ENCODE peak calls at places on chromosomes 11 and 22, in nine cellular contexts. Z, U, Y, V, J, E, P, I and D are unnamed samples.

GRCh38 chr11:68974421-68975194 is 6.2 kb downstream of the MRGPRD start:
- DNase-seq in Z (peak; percentile 35), U (peak; percentile 33), Y (peak; percentile 43), V (no peak), J (no peak), E (no peak), P (no peak), I (peak; percentile 15), D (no peak)

GRCh38 chr11:102111011-102111786 is 952 bp downstream of the YAP1 start:
- DNase-seq in Z (peak; percentile 89), U (peak; percentile 12), Y (peak; percentile 83), V (no peak), J (peak; percentile 80), E (peak; percentile 73), P (peak; percentile 73), I (peak; percentile 88), D (peak; percentile 25)

GRCh38 chr22:37549704-37550059 is 10.6 kb upstream of the CDC42EP1 start:
- DNase-seq in Z (no peak), U (no peak), Y (peak; percentile 52), V (no peak), J (peak; percentile 95), E (no peak), P (no peak), I (peak; percentile 54), D (no peak)

GRCh38 chr22:29946220-29946619 is 63.2 kb downstream of the MTMR3 start:
- DNase-seq in Z (no peak), U (no peak), Y (no peak), V (no peak), J (no peak), E (no peak), P (no peak), I (no peak), D (no peak)

GRCh38 chr11:86523738-86524602 is 148.4 kb downstream of the ME3 start:
- DNase-seq in Z (no peak), U (no peak), Y (peak; percentile 98), V (peak; percentile 92), J (no peak), E (no peak), P (no peak), I (peak; percentile 84), D (no peak)

GRCh38 chr11:59557940-59558643 is 46.8 kb downstream of the OR4D9 start:
- DNase-seq in Z (no peak), U (no peak), Y (no peak), V (no peak), J (no peak), E (no peak), P (no peak), I (peak; percentile 11), D (no peak)

GRCh38 chr11:14537134-14537599 is 17.0 kb upstream of the PSMA1 start:
- DNase-seq in Z (no peak), U (peak; percentile 55), Y (peak; percentile 57), V (no peak), J (no peak), E (peak; percentile 76), P (no peak), I (peak; percentile 55), D (peak; percentile 76)

GRCh38 chr22:35352214-35353111 is 28.4 kb upstream of the HMOX1 start:
- DNase-seq in Z (peak; percentile 81), U (peak; percentile 77), Y (peak; percentile 35), V (no peak), J (no peak), E (peak; percentile 59), P (peak; percentile 74), I (no peak), D (peak; percentile 86)

GRCh38 chr11:123316003-123316402 is 114.1 kb upstream of the GRAMD1B start:
- DNase-seq in Z (no peak), U (peak; percentile 28), Y (peak; percentile 36), V (no peak), J (no peak), E (no peak), P (no peak), I (peak; percentile 27), D (no peak)

GRCh38 chr11:29159552-29160465 is 857.0 kb downstream of the KCNA4 start:
- DNase-seq in Z (no peak), U (peak; percentile 47), Y (peak; percentile 91), V (peak; percentile 55), J (peak; percentile 38), E (peak; percentile 52), P (no peak), I (peak; percentile 64), D (no peak)

GRCh38 chr22:40239345-40239683 is 61.6 kb downstream of the TNRC6B start:
- DNase-seq in Z (no peak), U (no peak), Y (no peak), V (no peak), J (no peak), E (no peak), P (no peak), I (no peak), D (no peak)

GRCh38 chr11:57643802-57644201 is 5.9 kb downstream of the YPEL4 start:
- DNase-seq in Z (no peak), U (no peak), Y (peak; percentile 14), V (no peak), J (no peak), E (no peak), P (no peak), I (no peak), D (no peak)
- TF ChIP-seq CTCF in Z (no peak), U (no peak), Y (no peak), V (peak; percentile 14), J (no peak), E (no peak), P (no peak), I (no peak), D (no peak)

GRCh38 chr11:1840780-1841480 is 2.1 kb downstream of the TNNI2 start:
- DNase-seq in Z (peak; percentile 57), U (no peak), Y (no peak), V (no peak), J (peak; percentile 72), E (no peak), P (peak; percentile 15), I (no peak), D (peak; percentile 46)

GRCh38 chr11:1838426-1839131 is at the start of gene TNNI2:
- DNase-seq in Z (peak; percentile 93), U (no peak), Y (no peak), V (no peak), J (peak; percentile 81), E (no peak), P (peak; percentile 18), I (no peak), D (no peak)

GRCh38 chr11:1839204-1839923 is 583 bp downstream of the TNNI2 start:
- DNase-seq in Z (peak; percentile 81), U (no peak), Y (no peak), V (no peak), J (peak; percentile 60), E (no peak), P (peak; percentile 13), I (no peak), D (no peak)

GRCh38 chr11:1841511-1842148 is 2.8 kb downstream of the TNNI2 start:
- DNase-seq in Z (peak; percentile 55), U (no peak), Y (no peak), V (no peak), J (peak; percentile 79), E (no peak), P (peak; percentile 15), I (no peak), D (no peak)

DNA sequence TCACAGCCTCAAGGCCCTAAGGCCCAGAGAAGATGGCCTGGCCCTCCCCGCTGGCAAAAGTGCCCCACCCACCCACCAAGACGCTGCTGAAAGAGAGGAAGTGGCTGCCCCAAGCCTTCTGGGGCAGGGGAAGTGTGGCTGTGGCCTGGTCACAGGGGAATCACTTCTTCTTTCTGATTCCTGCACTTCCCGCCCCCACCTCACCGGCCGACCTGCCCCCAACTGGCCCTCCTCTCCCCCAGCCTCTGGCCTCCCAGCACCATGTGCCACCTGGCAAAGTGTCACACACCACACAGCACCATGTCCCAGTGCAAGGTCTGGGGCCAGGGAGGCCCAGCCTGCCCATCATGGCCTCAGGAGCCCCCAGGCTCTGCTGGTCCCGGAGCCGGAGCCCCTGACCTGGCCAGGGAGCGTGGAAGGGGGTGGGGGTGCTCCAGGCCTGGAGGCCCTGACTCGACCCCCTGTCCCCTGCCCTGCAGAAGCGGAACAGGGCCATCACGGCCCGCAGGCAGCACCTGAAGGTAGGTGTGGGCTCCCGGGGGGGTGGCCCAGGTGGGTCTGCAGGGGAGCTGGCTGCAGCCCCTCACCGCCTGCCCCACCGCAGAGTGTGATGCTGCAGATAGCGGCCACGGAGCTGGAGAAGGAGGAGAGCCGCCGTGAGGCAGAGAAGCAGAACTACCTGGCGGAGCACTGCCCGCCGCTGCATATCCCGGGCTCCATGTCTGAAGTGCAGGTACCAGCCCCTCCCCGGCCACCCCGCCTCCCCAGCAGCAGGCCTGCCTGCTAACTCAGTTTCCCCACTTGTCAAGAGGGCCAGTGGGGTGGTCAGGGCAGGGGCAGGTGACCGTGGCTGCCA is 1.4 kb downstream of the TNNI2 start:
- DNase-seq in Z (peak; percentile 75), U (peak; percentile 75), Y (no peak), V (no peak), J (peak; percentile 79), E (peak; percentile 45), P (peak; percentile 66), I (no peak), D (peak; percentile 91)
- H3K4me3 ChIP-seq in Z (peak overlapping the region; percentile 72), U (no peak overlapping the region), Y (no peak overlapping the region), V (no peak overlapping the region), J (no peak overlapping the region), E (no peak overlapping the region), P (peak overlapping the region; percentile 8), I (no peak overlapping the region), D (peak overlapping the region; percentile 18)

GRCh38 chr22:26986884-26987283 is 329.5 kb downstream of the MIAT start:
- DNase-seq in Z (no peak), U (no peak), Y (no peak), V (no peak), J (no peak), E (no peak), P (no peak), I (no peak), D (no peak)
- TF ChIP-seq CTCF in Z (no peak), U (no peak), Y (no peak), V (no peak), J (no peak), E (no peak), P (no peak), I (no peak), D (no peak)

GRCh38 chr22:19180234-19180633 is 1.7 kb upstream of the SLC25A1 start:
- DNase-seq in Z (no peak), U (no peak), Y (no peak), V (no peak), J (peak; percentile 77), E (no peak), P (no peak), I (no peak), D (no peak)

GRCh38 chr22:19178659-19179471 is at the start of gene SLC25A1:
- DNase-seq in Z (peak; percentile 95), U (peak; percentile 94), Y (peak; percentile 85), V (peak; percentile 38), J (peak; percentile 97), E (peak; percentile 97), P (peak; percentile 94), I (peak; percentile 82), D (peak; percentile 97)

GRCh38 chr22:19180740-19181410 is 2.3 kb upstream of the SLC25A1 start:
- DNase-seq in Z (peak; percentile 50), U (no peak), Y (no peak), V (no peak), J (peak; percentile 48), E (no peak), P (no peak), I (no peak), D (no peak)

GRCh38 chr22:19178065-19178658 is 374 bp downstream of the SLC25A1 start:
- DNase-seq in Z (peak; percentile 72), U (no peak), Y (peak; percentile 36), V (no peak), J (peak; percentile 89), E (peak; percentile 66), P (peak; percentile 53), I (peak; percentile 11), D (peak; percentile 62)

GRCh38 chr22:19179472-19180048 is 1.0 kb upstream of the SLC25A1 start:
- DNase-seq in Z (peak; percentile 87), U (peak; percentile 89), Y (peak; percentile 89), V (peak; percentile 68), J (peak; percentile 91), E (peak; percentile 82), P (peak; percentile 73), I (peak; percentile 88), D (peak; percentile 64)
- H3K4me3 ChIP-seq in Z (peak overlapping the region; percentile 73), U (peak overlapping the region; percentile 71), Y (peak overlapping the region; percentile 55), V (peak overlapping the region; percentile 64), J (peak overlapping the region; percentile 79), E (peak overlapping the region; percentile 68), P (peak overlapping the region; percentile 97), I (peak overlapping the region; percentile 62), D (peak overlapping the region; percentile 96)